ENCODE peak calls at places on chromosomes 7 and 10, in five cellular contexts. H is left colon, A is NCI-H1105, C is right cardiac atrium, G is AG04449. P is an unnamed sample.

GRCh38 chr10:5567477-5567876 is 42.7 kb downstream of the CALML3 start:
- DNase-seq in H (no peak), C (no peak), G (no peak), A (no peak), P (no peak)

GRCh38 chr7:69677054-69677847 is 79.0 kb downstream of the AUTS2 start:
- DNase-seq in C (no peak), G (no peak), H (no peak), A (no peak), P (no peak)

GRCh38 chr7:43905954-43906326 is 456 bp downstream of the URGCP start:
- DNase-seq in A (peak), C (peak), G (no peak), H (peak), P (no peak)

GRCh38 chr7:42278360-42278759 is 41.4 kb upstream of the GLI3 start:
- DNase-seq in G (no peak), H (no peak), A (no peak), C (no peak), P (no peak)

GRCh38 chr7:132183822-132184380 is 392.4 kb downstream of the PLXNA4 start:
- DNase-seq in A (no peak), H (no peak), C (no peak), G (no peak), P (no peak)

GRCh38 chr7:30921951-30922401 is 10.3 kb downstream of the AQP1 start:
- DNase-seq in A (no peak), H (peak), G (no peak), C (peak), P (no peak)

GRCh38 chr10:100519321-100520051 is at the start of gene SEC31B:
- DNase-seq in A (no peak), H (no peak), G (no peak), C (peak), P (no peak)

GRCh38 chr10:619710-620109 is 69.8 kb downstream of the DIP2C start:
- DNase-seq in H (no peak), C (no peak), G (no peak), A (no peak), P (no peak)

GRCh38 chr10:103552856-103553742 is 59.6 kb downstream of the NEURL1 start:
- DNase-seq in C (peak), G (no peak), A (no peak), H (no peak), P (no peak)

GRCh38 chr7:140314571-140315480 is 83.5 kb downstream of the SLC37A3 start:
- DNase-seq in A (no peak), G (no peak), C (no peak), H (no peak), P (no peak)

P was measured in HS-27A.